ENCODE peak calls at places on chromosomes 12 and 14, in ten cellular contexts. I is cardiac fibroblast; S is kidney glomerular epithelial cell; N is iris pigment epithelial cell; E is Peyer's patch; B is kidney tubule cell; A is activated CD4-positive, alpha-beta T cell treated with anti-CD3 and anti-CD28 coated beads, Interleukin-2, amount 50 U/mL, for 1 hour; O is upper lobe of right lung; C is T-cell; R is HTR-8/SVneo. U is an unnamed sample.

GRCh38 chr12:79710707-79711483 is 20.1 kb upstream of the PAWR start:
- DNase-seq in A (no peak), S (no peak), R (no peak), B (no peak), N (no peak), O (no peak), I (no peak), C (no peak), E (no peak), U (no peak)

GRCh38 chr14:23024612-23025075 is 10.1 kb downstream of the PSMB5 start:
- DNase-seq in O (no peak), S (no peak), I (no peak), B (no peak), R (no peak), N (no peak), A (no peak), C (no peak), E (no peak), U (no peak)

GRCh38 chr14:73771848-73772705 is 57.9 kb upstream of the PNMA1 start:
- DNase-seq in S (peak; percentile 56), R (no peak), O (peak; percentile 86), I (peak; percentile 79), A (peak; percentile 61), C (peak; percentile 49), N (peak; percentile 78), E (peak; percentile 94), B (peak; percentile 89), U (no peak)

GRCh38 chr12:62834406-62834805 is 100.5 kb downstream of the PPM1H start:
- DNase-seq in R (no peak), E (no peak), N (no peak), I (no peak), A (no peak), S (no peak), C (no peak), O (no peak), B (no peak), U (peak; percentile 21)

GRCh38 chr12:66678640-66679268 is at the start of gene GRIP1:
- DNase-seq in I (no peak), S (peak; percentile 32), O (no peak), R (no peak), A (no peak), C (no peak), E (no peak), B (peak; percentile 85), N (no peak), U (no peak)

GRCh38 chr14:22086149-22086548 is 412.5 kb upstream of the OR4E1 start:
- DNase-seq in E (no peak), C (no peak), A (no peak), O (no peak), S (no peak), B (no peak), I (no peak), R (no peak), N (no peak), U (no peak)

GRCh38 chr12:63862187-63863107 is 17.9 kb downstream of the SRGAP1 start:
- DNase-seq in N (no peak), C (no peak), I (peak; percentile 26), R (peak; percentile 41), E (peak; percentile 73), A (no peak), O (no peak), S (peak; percentile 21), B (peak; percentile 86), U (peak; percentile 57)

GRCh38 chr14:70714055-70714550 is 72.4 kb downstream of the TTC9 start:
- DNase-seq in C (peak; percentile 26), R (peak; percentile 88), O (no peak), S (peak; percentile 67), I (peak; percentile 69), A (peak; percentile 38), B (peak; percentile 71), N (peak; percentile 48), E (peak; percentile 66), U (peak; percentile 58)

GRCh38 chr14:75277796-75278421 is 719 bp upstream of the FOS start:
- DNase-seq in I (peak; percentile 85), O (no peak), A (no peak), C (no peak), E (no peak), B (peak; percentile 58), S (no peak), N (no peak), R (no peak), U (no peak)

GRCh38 chr14:34781242-34781641 is 66.8 kb upstream of the CFL2 start:
- DNase-seq in E (no peak), S (peak; percentile 27), N (peak; percentile 96), R (peak; percentile 14), C (no peak), A (no peak), O (no peak), B (peak; percentile 96), I (peak; percentile 86), U (no peak)